ENCODE peak calls at places on chromosome 20, in six cellular contexts. N is neural progenitor cell, J is GM23248, A is PC-3, U is GM23338, P is HCT116. F is an unnamed sample. For H3K79me2, the result is how much of the 10 kb centered on the place peaks cover.

GRCh38 chr20:54625497-54625896 is 150.1 kb downstream of the DOK5 start:
- DNase-seq in N (no peak), P (no peak), J (no peak), U (no peak), A (no peak), F (no peak)

GRCh38 chr20:38649275-38649891 is 47.8 kb downstream of the ARHGAP40 start:
- DNase-seq in P (no peak), J (peak), A (peak), U (peak), N (peak), F (peak)

GRCh38 chr20:25196701-25197120 is 1.2 kb downstream of the ENTPD6 start:
- DNase-seq in P (no peak), N (peak), J (peak), U (peak), A (no peak), F (no peak)

GRCh38 chr20:52965380-52965779 is 6.8 kb upstream of the TSHZ2 start:
- DNase-seq in J (no peak), U (no peak), N (no peak), P (no peak), A (no peak), F (no peak)

GRCh38 chr20:57558614-57559285 is 2.2 kb upstream of the PCK1 start:
- DNase-seq in J (no peak), A (peak), P (no peak), N (no peak), U (no peak), F (no peak)

GRCh38 chr20:18032977-18033892 is 24.5 kb downstream of the OVOL2 start:
- DNase-seq in U (peak), N (peak), P (no peak), J (peak), A (peak), F (no peak)

GRCh38 chr20:45407067-45407745 is 883 bp upstream of the DBNDD2 start:
- DNase-seq in P (no peak), N (peak), J (peak), U (peak), A (no peak), F (no peak)

GRCh38 chr20:63966944-63967322 is 2.8 kb downstream of the ZNF512B start:
- DNase-seq in J (no peak), N (no peak), P (no peak), U (no peak), A (no peak), F (no peak)

GRCh38 chr20:2914160-2914559 is 40.9 kb downstream of the PTPRA start:
- DNase-seq in J (no peak), N (no peak), U (no peak), P (no peak), A (peak), F (peak)

GRCh38 chr20:30610044-30610693 is 647.3 kb upstream of the DEFB115 start:
- DNase-seq in A (no peak), N (no peak), J (no peak), P (no peak), U (no peak), F (no peak)

GRCh38 chr20:44137210-44137781 is 49.7 kb downstream of the JPH2 start:
- DNase-seq in N (peak), U (peak), J (peak), A (no peak), P (no peak), F (no peak)

GRCh38 chr20:50406610-50407136 is 103.5 kb upstream of the PTPN1 start:
- DNase-seq in J (no peak), N (no peak), U (no peak), P (no peak), A (no peak), F (no peak)

GRCh38 chr20:58700823-58701222 is 8.2 kb downstream of the NPEPL1 start:
- DNase-seq in J (no peak), A (no peak), U (no peak), N (no peak), P (no peak), F (no peak)

GRCh38 chr20:41734506-41734945 is 116.3 kb upstream of the CHD6 start:
- DNase-seq in U (peak), J (peak), A (peak), N (peak), P (peak), F (peak)

GRCh38 chr20:60123652-60124051 is 165.4 kb downstream of the CDH26 start:
- DNase-seq in P (no peak), N (no peak), J (no peak), U (no peak), A (peak), F (no peak)

GRCh38 chr20:1388706-1389483 is 4.0 kb downstream of the FKBP1A start:
- DNase-seq in N (no peak), P (no peak), J (peak), U (no peak), A (no peak), F (no peak)

GRCh38 chr20:10877345-10877744 is 203.5 kb upstream of the JAG1 start:
- DNase-seq in J (no peak), P (no peak), U (no peak), A (no peak), N (peak), F (no peak)
- TF ChIP-seq EZH2phosphoT487 in J (no peak), P (no peak), U (no peak), A (no peak), N (no peak), F (no peak)

DNA sequence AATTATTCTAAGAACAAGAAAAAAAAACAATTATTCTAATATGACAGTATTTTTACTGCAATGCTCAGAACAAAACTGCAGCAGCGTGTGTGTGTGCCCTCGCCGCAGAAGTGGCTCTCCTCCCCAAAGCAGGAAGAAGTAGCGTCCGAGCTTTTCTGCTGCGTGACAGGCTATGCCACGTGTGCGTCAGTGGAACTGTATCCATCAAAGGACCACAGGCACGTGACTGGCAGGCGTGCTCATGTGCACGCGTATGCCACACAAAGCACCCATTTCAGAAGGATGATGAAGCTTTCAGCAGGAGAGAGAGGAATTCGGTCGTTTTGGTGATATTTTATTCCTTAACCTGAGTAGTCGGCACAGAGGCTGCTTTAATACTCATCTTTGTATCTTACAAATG is 3.6 kb downstream of the TCFL5 start:
- DNase-seq in P (no peak), U (no peak), A (no peak), J (no peak), N (no peak), F (no peak)
- H3K79me2 ChIP-seq in P (under half), U (under half), A (half or more), J (half or more), N (under half), F (under half)

GRCh38 chr20:7691647-7692046 is 248.6 kb downstream of the HAO1 start:
- DNase-seq in J (no peak), A (peak), N (no peak), U (no peak), P (no peak), F (no peak)
- TF ChIP-seq EZH2phosphoT487 in J (no peak), A (no peak), N (no peak), U (no peak), P (no peak), F (no peak)

GRCh38 chr20:34062651-34063482 is 49.2 kb downstream of the EIF2S2 start:
- DNase-seq in U (no peak), A (no peak), P (no peak), N (no peak), J (peak), F (no peak)
- H3K79me2 ChIP-seq in U (half or more), A (under half), P (half or more), N (half or more), J (half or more), F (under half)

GRCh38 chr20:32282461-32282860 is 5.0 kb downstream of the KIF3B start:
- DNase-seq in N (no peak), J (no peak), A (no peak), P (no peak), U (no peak), F (peak)
- TF ChIP-seq EZH2phosphoT487 in N (no peak), J (no peak), A (no peak), P (no peak), U (no peak), F (no peak)

GRCh38 chr20:47271216-47271615 is 85.3 kb downstream of the ZMYND8 start:
- DNase-seq in P (no peak), N (no peak), A (no peak), J (no peak), U (no peak), F (no peak)
- H3K79me2 ChIP-seq in P (half or more), N (half or more), A (under half), J (half or more), U (half or more), F (half or more)

GRCh38 chr20:13610205-13610604 is 28.5 kb downstream of the TASP1 start:
- DNase-seq in N (peak), A (no peak), J (no peak), U (peak), P (no peak), F (peak)
- TF ChIP-seq EZH2phosphoT487 in N (no peak), A (no peak), J (no peak), U (no peak), P (no peak), F (no peak)

GRCh38 chr20:36461600-36462439 is 79.5 kb upstream of the MYL9 start:
- DNase-seq in J (peak), U (peak), A (peak), N (peak), P (no peak), F (peak)

GRCh38 chr20:36460648-36461599 is 80.4 kb upstream of the MYL9 start:
- DNase-seq in J (peak), P (peak), N (peak), U (peak), A (peak), F (peak)

GRCh38 chr20:36465109-36466080 is 75.9 kb upstream of the MYL9 start:
- DNase-seq in A (peak), J (peak), N (peak), P (peak), U (peak), F (no peak)

GRCh38 chr20:36462440-36463211 is 78.7 kb upstream of the MYL9 start:
- DNase-seq in N (peak), A (peak), P (no peak), J (peak), U (peak), F (peak)

GRCh38 chr20:36463212-36464061 is 77.9 kb upstream of the MYL9 start:
- DNase-seq in U (no peak), A (no peak), P (no peak), J (peak), N (no peak), F (peak)
- H3K79me2 ChIP-seq in U (half or more), A (half or more), P (half or more), J (half or more), N (half or more), F (under half)

GRCh38 chr20:19495905-19496703 is 262.0 kb upstream of the RIN2 start:
- DNase-seq in N (no peak), P (no peak), U (no peak), A (no peak), J (peak), F (no peak)
- TF ChIP-seq EZH2phosphoT487 in N (no peak), P (no peak), U (no peak), A (no peak), J (no peak), F (no peak)

F was measured in OCI-LY7.